ENCODE peak calls at places on chromosomes 13 and 19, in five cellular contexts. O is stomach, U is sigmoid colon, W is body of pancreas, M is A549. Q is an unnamed sample.

GRCh38 chr19:48436586-48436985 is 9.2 kb upstream of the GRWD1 start:
- DNase-seq in O (no peak), U (no peak), W (no peak), M (no peak), Q (no peak)

GRCh38 chr13:94708031-94708571 is 4.2 kb downstream of the SOX21 start:
- DNase-seq in O (no peak), U (no peak), W (no peak), M (no peak), Q (peak)

GRCh38 chr19:35977446-35978222 is 17.4 kb upstream of the SDHAF1 start:
- DNase-seq in O (no peak), U (no peak), W (no peak), M (peak), Q (no peak)

GRCh38 chr13:97235549-97236206 is 13.5 kb downstream of the MBNL2 start:
- DNase-seq in O (peak), U (no peak), W (peak), M (no peak), Q (no peak)

GRCh38 chr13:113366031-113366588 is 2.2 kb upstream of the GRTP1 start:
- DNase-seq in O (peak), U (no peak), W (no peak), M (no peak), Q (no peak)

GRCh38 chr13:31035162-31035951 is 102.9 kb downstream of the TEX26 start:
- DNase-seq in O (no peak), U (no peak), W (peak), M (no peak), Q (no peak)

GRCh38 chr19:576768-577438 is 4.5 kb downstream of the BSG start:
- DNase-seq in O (no peak), U (no peak), W (no peak), M (no peak), Q (no peak)

GRCh38 chr13:102814025-102814607 is 15.2 kb downstream of the BIVM start:
- DNase-seq in O (no peak), U (no peak), W (no peak), M (no peak), Q (no peak)

GRCh38 chr19:29370276-29370675 is 155.5 kb upstream of the VSTM2B start:
- DNase-seq in O (no peak), U (no peak), W (no peak), M (no peak), Q (no peak)

GRCh38 chr13:112606125-112607001 is 18.4 kb upstream of the TUBGCP3 start:
- DNase-seq in O (peak), U (peak), W (peak), M (peak), Q (peak)

GRCh38 chr13:99416411-99417121 is 84.7 kb upstream of the TM9SF2 start:
- DNase-seq in O (peak), U (no peak), W (no peak), M (no peak), Q (no peak)

GRCh38 chr13:72875233-72875632 is 93.3 kb downstream of the PIBF1 start:
- DNase-seq in O (no peak), U (no peak), W (no peak), M (no peak), Q (no peak)

GRCh38 chr19:58562126-58563033 is 4.0 kb upstream of the UBE2M start:
- DNase-seq in O (peak), U (peak), W (peak), M (no peak), Q (no peak)

GRCh38 chr19:4029247-4029614 is 21.7 kb downstream of the PIAS4 start:
- DNase-seq in O (no peak), U (no peak), W (no peak), M (no peak), Q (no peak)

GRCh38 chr19:18062043-18062442 is 24.7 kb downstream of the IL12RB1 start:
- DNase-seq in O (no peak), U (no peak), W (no peak), M (no peak), Q (no peak)

GRCh38 chr19:19507354-19507753 is 8.0 kb downstream of the TSSK6 start:
- DNase-seq in O (no peak), U (no peak), W (no peak), M (no peak), Q (no peak)

GRCh38 chr19:19508217-19508616 is 7.1 kb downstream of the TSSK6 start:
- DNase-seq in O (no peak), U (no peak), W (no peak), M (no peak), Q (no peak)

GRCh38 chr19:19504754-19505668 is 10.3 kb downstream of the TSSK6 start:
- DNase-seq in O (no peak), U (no peak), W (no peak), M (no peak), Q (no peak)

GRCh38 chr19:19506592-19506991 is 8.8 kb downstream of the TSSK6 start:
- DNase-seq in O (no peak), U (no peak), W (no peak), M (no peak), Q (no peak)

GRCh38 chr19:19505669-19506326 is 9.6 kb downstream of the TSSK6 start:
- DNase-seq in O (no peak), U (no peak), W (no peak), M (no peak), Q (no peak)
- TF ChIP-seq POLR2A in O (no peak), U (no peak), W (no peak), M (no peak), Q (no peak)

GRCh38 chr19:55486971-55487883 is 1.0 kb upstream of the SSC5D start:
- DNase-seq in O (no peak), U (peak), W (no peak), M (peak), Q (peak)
- TF ChIP-seq POLR2A in O (no peak), U (no peak), W (no peak), M (no peak), Q (no peak)

GRCh38 chr19:46783670-46784069 is 4.7 kb downstream of the SLC1A5 start:
- DNase-seq in O (no peak), U (no peak), W (no peak), M (no peak), Q (peak)

GRCh38 chr19:46785980-46786235 is 2.5 kb downstream of the SLC1A5 start:
- DNase-seq in O (no peak), U (no peak), W (no peak), M (no peak), Q (no peak)

GRCh38 chr19:46784262-46785053 is 3.9 kb downstream of the SLC1A5 start:
- DNase-seq in O (peak), U (peak), W (peak), M (peak), Q (peak)

GRCh38 chr19:46786236-46787039 is 2.0 kb downstream of the SLC1A5 start:
- DNase-seq in O (peak), U (peak), W (peak), M (peak), Q (peak)

GRCh38 chr19:46785054-46785979 is 3.1 kb downstream of the SLC1A5 start:
- DNase-seq in O (no peak), U (no peak), W (no peak), M (no peak), Q (no peak)
- TF ChIP-seq POLR2A in O (no peak), U (no peak), W (no peak), M (no peak), Q (peak)

GRCh38 chr19:19334989-19335344 is 14.3 kb downstream of the MAU2 start:
- DNase-seq in O (no peak), U (peak), W (no peak), M (no peak), Q (no peak)

GRCh38 chr19:19324059-19324755 is 3.6 kb downstream of the MAU2 start:
- DNase-seq in O (no peak), U (no peak), W (no peak), M (no peak), Q (no peak)

GRCh38 chr19:19327672-19328071 is 7.0 kb downstream of the MAU2 start:
- DNase-seq in O (no peak), U (no peak), W (no peak), M (no peak), Q (no peak)

GRCh38 chr19:19334063-19334988 is 13.7 kb downstream of the MAU2 start:
- DNase-seq in O (no peak), U (peak), W (no peak), M (no peak), Q (no peak)

GRCh38 chr19:19329199-19329598 is 8.6 kb downstream of the MAU2 start:
- DNase-seq in O (no peak), U (no peak), W (no peak), M (no peak), Q (no peak)
- TF ChIP-seq POLR2A in O (no peak), U (no peak), W (no peak), M (no peak), Q (no peak)

GRCh38 chr19:10681658-10682057 is 19.6 kb upstream of the QTRT1 start:
- DNase-seq in O (no peak), U (no peak), W (no peak), M (no peak), Q (no peak)
- TF ChIP-seq POLR2A in O (no peak), U (no peak), W (no peak), M (no peak), Q (no peak)

GRCh38 chr19:1608414-1609391 is 3.4 kb upstream of the UQCR11 start:
- DNase-seq in O (no peak), U (no peak), W (no peak), M (no peak), Q (no peak)

GRCh38 chr19:1606138-1606651 is 933 bp upstream of the UQCR11 start:
- DNase-seq in O (peak), U (no peak), W (no peak), M (no peak), Q (no peak)

GRCh38 chr19:1602091-1602707 is 3.1 kb downstream of the UQCR11 start:
- DNase-seq in O (no peak), U (no peak), W (no peak), M (no peak), Q (no peak)

GRCh38 chr19:1601613-1602064 is 3.6 kb downstream of the UQCR11 start:
- DNase-seq in O (no peak), U (no peak), W (no peak), M (no peak), Q (peak)

GRCh38 chr19:1605236-1606137 is at the start of gene UQCR11:
- DNase-seq in O (peak), U (peak), W (peak), M (peak), Q (peak)
- TF ChIP-seq POLR2A in O (no peak), U (no peak), W (no peak), M (peak), Q (peak)

DNA sequence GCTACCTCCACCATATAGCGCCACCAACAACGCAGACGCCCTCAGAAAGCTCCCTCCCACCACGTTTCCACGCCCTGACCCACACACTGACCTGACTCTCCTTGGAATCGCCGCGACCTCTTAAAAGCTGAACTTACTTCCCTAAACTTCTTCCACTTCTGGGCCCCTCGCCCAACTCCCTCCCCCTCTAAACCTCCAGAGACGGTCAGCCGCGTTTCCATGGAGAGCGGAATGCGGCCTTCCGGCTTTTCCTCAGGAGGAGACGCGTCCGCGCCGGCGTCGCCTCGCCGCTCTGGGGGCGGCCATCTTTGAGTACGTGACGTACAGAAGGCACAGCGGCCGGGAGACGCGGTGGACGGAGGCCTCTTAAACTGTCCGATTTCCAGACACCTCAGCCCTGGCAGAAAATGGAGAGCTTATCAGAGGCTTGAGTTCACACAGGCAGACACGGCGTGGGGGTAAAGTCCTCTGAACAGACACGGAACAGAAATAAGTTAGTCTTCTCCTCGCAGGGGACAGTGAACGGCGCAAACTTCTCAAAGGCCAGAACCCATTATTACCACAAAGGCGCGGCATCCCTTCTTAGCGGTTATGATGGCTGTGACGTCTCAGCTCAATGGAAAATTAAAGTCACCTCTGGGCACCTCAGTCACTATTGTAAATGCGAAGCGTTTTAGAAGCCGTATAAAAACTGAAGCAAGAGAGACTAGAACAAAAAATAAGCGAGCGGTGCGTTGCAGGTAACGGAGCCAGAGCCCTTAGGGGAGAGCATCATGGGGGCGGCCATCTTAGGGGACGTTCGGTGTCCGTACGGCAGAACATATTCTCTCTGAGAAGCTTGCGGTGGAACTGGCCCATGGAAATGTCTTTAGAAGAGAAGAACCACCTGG is at the start of gene ZNF432:
- DNase-seq in O (peak), U (peak), W (peak), M (peak), Q (peak)
- TF ChIP-seq POLR2A in O (no peak), U (no peak), W (no peak), M (peak), Q (peak)